ENCODE peak calls at places on chromosomes 7 and 10, in six cellular contexts. P is heart left ventricle, C is gastrocnemius medialis, J is neural progenitor cell, A is stomach, T is HFF-Myc. K is an unnamed sample.

GRCh38 chr7:124033807-124034753 is 1.2 kb upstream of the TMEM229A start:
- DNase-seq in T (no peak), C (no peak), P (no peak), J (no peak), A (no peak), K (no peak)

GRCh38 chr7:100516135-100516812 is 22.7 kb upstream of the AGFG2 start:
- DNase-seq in C (peak), J (peak), T (peak), A (peak), P (peak), K (no peak)

GRCh38 chr7:12244129-12244528 is 33.0 kb downstream of the TMEM106B start:
- DNase-seq in J (peak), T (no peak), A (peak), P (no peak), C (no peak), K (peak)

GRCh38 chr7:79377097-79377496 is 76.4 kb downstream of the MAGI2 start:
- DNase-seq in T (no peak), A (no peak), J (no peak), P (no peak), C (no peak), K (no peak)

GRCh38 chr10:132684164-132684891 is 101.6 kb downstream of the NKX6-2 start:
- DNase-seq in C (no peak), T (no peak), P (peak), A (no peak), J (no peak), K (no peak)

GRCh38 chr10:32166365-32166764 is 110.1 kb upstream of the KIF5B start:
- DNase-seq in P (no peak), J (no peak), T (no peak), A (no peak), C (no peak), K (no peak)

GRCh38 chr10:75469018-75469616 is 37.7 kb downstream of the LRMDA start:
- DNase-seq in P (peak), C (peak), J (no peak), T (peak), A (no peak), K (peak)

GRCh38 chr7:22380333-22380732 is 23.4 kb upstream of the RAPGEF5 start:
- DNase-seq in J (no peak), C (no peak), T (no peak), A (no peak), P (no peak), K (no peak)

GRCh38 chr10:3339531-3339950 is 167.0 kb upstream of the PITRM1 start:
- DNase-seq in C (no peak), T (peak), P (no peak), A (no peak), J (no peak), K (no peak)

GRCh38 chr7:8724080-8724718 is 290.8 kb downstream of the NXPH1 start:
- DNase-seq in A (peak), P (no peak), T (no peak), C (no peak), J (peak), K (peak)

GRCh38 chr7:28104811-28105210 is 75.8 kb downstream of the JAZF1 start:
- DNase-seq in T (no peak), J (no peak), C (no peak), P (no peak), A (no peak), K (no peak)

GRCh38 chr7:1930381-1931065 is 260.4 kb downstream of the ELFN1 start:
- DNase-seq in C (no peak), P (no peak), A (no peak), T (no peak), J (no peak), K (no peak)

GRCh38 chr7:80428161-80429054 is 83.5 kb downstream of the GNAT3 start:
- DNase-seq in A (no peak), C (no peak), J (peak), P (no peak), T (no peak), K (no peak)

GRCh38 chr10:119821172-119821571 is 51.5 kb downstream of the MCMBP start:
- DNase-seq in A (no peak), C (no peak), T (no peak), P (no peak), J (no peak), K (no peak)

GRCh38 chr7:151012921-151013347 is 11.4 kb downstream of the ATG9B start:
- DNase-seq in J (peak), T (no peak), P (no peak), C (no peak), A (no peak), K (no peak)

GRCh38 chr10:58157076-58157766 is 110.5 kb downstream of the IPMK start:
- DNase-seq in P (no peak), C (no peak), A (peak), T (peak), J (no peak), K (peak)

GRCh38 chr7:87574630-87575029 is 26.1 kb downstream of the ABCB1 start:
- DNase-seq in J (no peak), P (no peak), C (no peak), A (no peak), T (peak), K (no peak)

GRCh38 chr7:82506702-82507101 is 63.1 kb upstream of the CACNA2D1 start:
- DNase-seq in P (peak), J (no peak), C (no peak), T (no peak), A (peak), K (no peak)

GRCh38 chr7:125357681-125358440 is 428.2 kb upstream of the POT1 start:
- DNase-seq in T (no peak), P (no peak), C (no peak), A (no peak), J (no peak), K (no peak)

GRCh38 chr7:157785486-157786186 is 448.8 kb downstream of the DNAJB6 start:
- DNase-seq in C (no peak), J (no peak), A (no peak), T (no peak), P (no peak), K (no peak)

GRCh38 chr10:49596836-49597235 is 13.3 kb upstream of the SLC18A3 start:
- DNase-seq in A (no peak), J (no peak), C (no peak), P (no peak), T (no peak), K (no peak)

GRCh38 chr10:110783509-110784103 is 88.1 kb upstream of the PDCD4 start:
- DNase-seq in J (no peak), T (no peak), P (no peak), A (no peak), C (no peak), K (peak)

GRCh38 chr10:55266797-55267196 is 465.8 kb upstream of the PCDH15 start:
- DNase-seq in C (no peak), J (no peak), A (no peak), P (no peak), T (no peak), K (no peak)

GRCh38 chr10:17216217-17216900 is 11.7 kb upstream of the VIM start:
- DNase-seq in P (no peak), A (no peak), T (peak), J (no peak), C (no peak), K (peak)

GRCh38 chr10:77392236-77392721 is 245.3 kb downstream of the KCNMA1 start:
- DNase-seq in T (peak), C (no peak), P (no peak), A (no peak), J (no peak), K (no peak)

GRCh38 chr7:3517344-3517743 is 216.3 kb downstream of the SDK1 start:
- DNase-seq in T (no peak), J (no peak), A (no peak), C (no peak), P (no peak), K (no peak)

GRCh38 chr7:23336799-23337283 is 37.7 kb downstream of the MALSU1 start:
- DNase-seq in J (no peak), T (no peak), P (no peak), C (no peak), A (no peak), K (no peak)

GRCh38 chr10:7317799-7318446 is 92.9 kb downstream of the SFMBT2 start:
- DNase-seq in J (no peak), C (no peak), P (no peak), T (no peak), A (no peak), K (no peak)

GRCh38 chr10:117175901-117176534 is 21.3 kb upstream of the KCNK18 start:
- DNase-seq in J (peak), P (peak), C (peak), A (peak), T (peak), K (peak)

GRCh38 chr10:102231357-102232318 is 5.5 kb downstream of the ELOVL3 start:
- DNase-seq in A (peak), P (peak), J (peak), C (no peak), T (no peak), K (no peak)

GRCh38 chr7:4791738-4792536 is 16.5 kb downstream of the AP5Z1 start:
- DNase-seq in T (no peak), C (peak), P (peak), A (peak), J (peak), K (no peak)

GRCh38 chr10:56003555-56003954 is 357.5 kb downstream of the ZWINT start:
- DNase-seq in T (no peak), P (no peak), J (no peak), C (no peak), A (no peak), K (no peak)

GRCh38 chr7:127653396-127653795 is 1.4 kb downstream of the SND1 start:
- DNase-seq in T (no peak), J (no peak), A (no peak), C (no peak), P (no peak), K (no peak)
- H3K4me3 ChIP-seq in T (peak), J (peak), A (peak), C (no peak), P (no peak), K (peak)

GRCh38 chr7:104643587-104644217 is 315.3 kb downstream of the LHFPL3 start:
- DNase-seq in T (no peak), P (no peak), C (no peak), J (peak), A (no peak), K (no peak)
- TF ChIP-seq CTCF in T (peak), P (no peak), C (no peak), J (peak), A (no peak), K (peak)

GRCh38 chr7:135160098-135160857 is 10.2 kb downstream of the CYREN start:
- DNase-seq in J (no peak), T (no peak), A (no peak), C (no peak), P (no peak), K (no peak)
- H3K4me3 ChIP-seq in J (no peak), T (no peak), A (no peak), C (peak), P (no peak), K (no peak)

GRCh38 chr10:13221572-13221971 is 12.6 kb downstream of the UCMA start:
- DNase-seq in C (no peak), P (no peak), A (no peak), J (no peak), T (no peak), K (no peak)

GRCh38 chr10:13218878-13219277 is 15.3 kb downstream of the UCMA start:
- DNase-seq in C (no peak), A (no peak), P (no peak), T (no peak), J (no peak), K (no peak)

GRCh38 chr10:13222151-13222550 is 12.0 kb downstream of the UCMA start:
- DNase-seq in P (no peak), T (no peak), A (no peak), C (no peak), J (no peak), K (no peak)

GRCh38 chr10:13222566-13222965 is 11.6 kb downstream of the UCMA start:
- DNase-seq in J (no peak), T (no peak), P (no peak), C (no peak), A (no peak), K (no peak)

DNA sequence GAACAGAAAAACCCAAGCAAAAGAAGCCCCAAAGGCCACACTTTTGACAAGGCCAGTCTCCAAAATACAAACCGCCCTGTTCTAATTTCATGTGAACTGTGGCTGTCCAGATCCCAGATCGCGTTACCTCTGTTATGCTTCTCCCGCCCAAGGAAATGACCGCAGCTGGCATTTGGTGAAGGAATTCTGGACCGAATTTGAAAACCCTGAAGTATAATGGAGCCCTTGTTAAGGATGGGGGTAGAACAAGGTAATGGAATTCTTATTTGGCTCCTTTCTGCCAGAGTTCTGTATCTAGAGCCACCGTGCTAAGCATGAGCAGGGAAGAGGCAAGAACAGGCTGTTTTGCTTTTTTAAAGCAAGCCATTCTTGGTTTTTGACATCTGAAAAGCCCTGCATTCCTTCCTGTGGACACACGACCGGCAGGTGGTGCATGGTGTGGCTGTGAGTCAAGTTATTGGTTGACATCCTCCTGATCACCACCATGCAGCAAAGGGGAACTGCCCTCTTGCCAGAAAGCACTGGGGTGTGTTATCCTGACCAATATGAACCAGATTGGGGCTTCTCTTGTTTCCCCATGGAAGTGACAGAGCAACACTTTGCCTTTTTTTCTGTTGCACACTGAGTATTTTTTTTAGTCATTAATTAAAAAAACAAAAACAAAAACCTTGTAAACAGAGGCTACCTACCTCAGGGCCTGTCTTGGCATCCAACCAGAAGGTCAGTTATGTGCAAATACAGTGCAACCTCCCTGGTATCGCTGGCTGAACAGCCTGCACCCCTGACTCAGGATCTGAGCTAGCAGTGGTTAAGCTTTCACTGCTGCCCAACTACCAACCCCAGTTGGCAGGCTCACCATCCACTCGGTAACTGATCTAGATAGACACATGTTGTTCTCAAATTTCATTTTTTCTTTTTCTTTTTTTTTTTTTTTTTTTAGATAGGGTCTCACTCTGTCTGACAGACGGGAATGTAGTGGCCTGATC is 14.2 kb downstream of the UCMA start:
- DNase-seq in T (peak), C (peak), A (peak), P (no peak), J (peak), K (no peak)
- TF ChIP-seq CTCF in T (no peak), C (peak), A (no peak), P (no peak), J (peak), K (peak)

GRCh38 chr10:13016886-13017285 is 15.4 kb upstream of the CCDC3 start:
- DNase-seq in T (no peak), P (no peak), J (no peak), A (no peak), C (no peak), K (no peak)

GRCh38 chr10:13018171-13018570 is 16.7 kb upstream of the CCDC3 start:
- DNase-seq in C (no peak), A (no peak), P (no peak), J (no peak), T (no peak), K (no peak)

GRCh38 chr10:13016413-13016812 is 14.9 kb upstream of the CCDC3 start:
- DNase-seq in T (no peak), A (no peak), C (no peak), P (no peak), J (no peak), K (no peak)

GRCh38 chr10:13023754-13024153 is 22.2 kb upstream of the CCDC3 start:
- DNase-seq in C (no peak), P (no peak), A (no peak), J (no peak), T (no peak), K (no peak)

DNA sequence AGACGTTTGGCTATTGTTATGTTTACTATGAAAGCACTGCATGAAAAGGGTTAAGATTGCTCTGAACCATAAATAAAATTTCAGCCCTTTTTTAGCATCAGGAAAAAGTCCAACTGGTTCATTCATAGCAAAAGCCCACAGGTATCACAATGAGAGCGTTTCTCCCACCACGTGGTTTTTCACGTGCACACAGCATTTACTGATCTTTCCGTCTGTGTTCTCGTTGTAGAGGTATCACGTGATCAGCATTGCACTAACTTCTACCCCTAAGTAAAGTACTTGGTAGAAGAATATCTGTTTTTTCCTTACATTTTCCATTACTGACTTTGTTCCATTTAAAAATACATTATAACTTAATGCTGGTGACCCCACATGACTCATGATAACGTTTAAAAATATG is 17.8 kb upstream of the CCDC3 start:
- DNase-seq in C (no peak), J (no peak), A (no peak), P (no peak), T (no peak), K (no peak)
- H3K4me3 ChIP-seq in C (no peak), J (no peak), A (no peak), P (no peak), T (no peak), K (no peak)

GRCh38 chr10:79980711-79981110 is 31.8 kb upstream of the SFTPD start:
- DNase-seq in J (no peak), T (no peak), A (no peak), C (no peak), P (no peak), K (no peak)

GRCh38 chr10:79981356-79981672 is 32.4 kb upstream of the SFTPD start:
- DNase-seq in A (no peak), P (no peak), T (no peak), J (no peak), C (no peak), K (no peak)

GRCh38 chr10:79982861-79983260 is 34.0 kb upstream of the SFTPD start:
- DNase-seq in P (no peak), C (no peak), T (no peak), J (no peak), A (no peak), K (no peak)

GRCh38 chr10:79982486-79982800 is 33.5 kb upstream of the SFTPD start:
- DNase-seq in A (no peak), J (no peak), C (no peak), P (no peak), T (no peak), K (no peak)

DNA sequence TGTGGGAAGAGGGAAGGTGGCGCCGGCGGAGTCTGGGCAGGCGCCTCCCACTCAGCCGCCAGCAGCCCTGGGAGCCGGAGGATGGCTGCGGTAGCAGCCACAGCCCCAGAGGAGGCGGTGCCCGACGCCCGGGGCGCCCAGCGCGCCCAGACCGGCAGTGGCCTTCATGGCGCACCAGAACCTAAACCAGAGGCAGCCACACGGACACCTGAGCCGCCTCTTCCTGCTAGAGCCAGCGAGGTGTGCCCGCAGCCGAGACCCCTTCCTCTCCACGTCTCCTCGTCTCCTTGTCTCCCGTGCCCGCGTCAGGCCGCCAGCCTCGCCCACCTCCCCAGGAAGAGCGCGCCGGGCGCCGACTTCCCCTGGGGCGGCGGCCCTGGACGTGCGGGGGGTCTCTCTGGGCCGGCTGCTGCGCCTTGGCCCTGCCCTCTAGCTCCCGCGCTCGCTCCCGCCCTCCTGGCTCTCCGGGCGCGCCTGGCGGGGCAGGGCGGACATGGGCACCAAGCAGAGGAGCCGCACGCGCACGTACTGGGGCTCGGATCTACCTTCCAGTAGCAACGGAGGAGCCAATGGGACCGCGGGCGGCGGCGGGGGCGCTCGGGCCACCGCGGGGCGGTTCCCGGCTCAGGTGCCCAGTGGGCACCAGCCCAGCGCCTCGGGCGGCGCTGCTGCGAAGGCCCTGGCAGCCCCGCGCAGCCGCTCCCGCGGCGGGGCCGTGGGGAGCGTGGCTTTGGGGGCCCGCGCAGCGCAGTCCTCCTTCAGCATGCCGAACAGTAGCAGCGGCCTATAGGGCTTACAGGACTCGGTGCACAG is 33.0 kb upstream of the SFTPD start:
- DNase-seq in J (peak), P (peak), T (no peak), C (no peak), A (peak), K (no peak)
- TF ChIP-seq CTCF in J (no peak), P (peak), T (no peak), C (peak), A (no peak), K (peak)

GRCh38 chr7:45654341-45654740 is 80.2 kb downstream of the ADCY1 start:
- DNase-seq in C (no peak), P (no peak), T (no peak), A (peak), J (no peak), K (no peak)
- H3K4me3 ChIP-seq in C (no peak), P (no peak), T (no peak), A (no peak), J (no peak), K (no peak)

GRCh38 chr10:78925800-78926319 is 142.9 kb upstream of the ZMIZ1 start:
- DNase-seq in C (no peak), A (no peak), P (peak), T (peak), J (no peak), K (peak)
- TF ChIP-seq CTCF in C (no peak), A (no peak), P (no peak), T (no peak), J (no peak), K (no peak)

GRCh38 chr10:944034-944831 is 12.7 kb upstream of the LARP4B start:
- DNase-seq in P (peak), J (no peak), C (peak), A (peak), T (peak), K (no peak)
- H3K4me3 ChIP-seq in P (no peak), J (no peak), C (no peak), A (no peak), T (no peak), K (no peak)